ENCODE peak calls at places on chromosomes 5 and 9, in four cellular contexts. V is K562, D is GM12878, N is SK-N-SH. J is an unnamed sample.

GRCh38 chr9:69622664-69623063 is 49.5 kb downstream of the APBA1 start:
- DNase-seq in N (no peak), V (no peak), D (no peak), J (no peak)

GRCh38 chr5:53425598-53426516 is 54.6 kb upstream of the FST start:
- DNase-seq in D (no peak), V (peak), N (peak), J (peak)

GRCh38 chr5:143920772-143921171 is 108.8 kb downstream of the HMHB1 start:
- DNase-seq in D (no peak), N (no peak), V (no peak), J (no peak)

GRCh38 chr5:79263290-79263689 is 27.4 kb downstream of the JMY start:
- DNase-seq in N (no peak), V (no peak), D (peak), J (no peak)

GRCh38 chr9:79193001-79193400 is 378.8 kb upstream of the TLE4 start:
- DNase-seq in N (no peak), D (no peak), V (no peak), J (no peak)

GRCh38 chr5:65262094-65262493 is 219.6 kb downstream of the ADAMTS6 start:
- DNase-seq in D (no peak), N (peak), V (peak), J (no peak)

GRCh38 chr9:76835571-76836283 is 70.2 kb downstream of the PRUNE2 start:
- DNase-seq in N (no peak), V (no peak), D (no peak), J (no peak)

GRCh38 chr5:138645778-138646575 is 70.8 kb upstream of the HSPA9 start:
- DNase-seq in V (no peak), N (no peak), D (no peak), J (no peak)

GRCh38 chr5:71874521-71874920 is 155.4 kb downstream of the CARTPT start:
- DNase-seq in N (no peak), D (no peak), V (no peak), J (no peak)

GRCh38 chr5:78005021-78005785 is 229.1 kb upstream of the TBCA start:
- DNase-seq in N (no peak), V (no peak), D (no peak), J (peak)

GRCh38 chr9:110769667-110770066 is 101.1 kb downstream of the MUSK start:
- DNase-seq in V (no peak), N (no peak), D (no peak), J (no peak)

GRCh38 chr5:76492819-76493189 is 89.7 kb downstream of the IQGAP2 start:
- DNase-seq in V (no peak), N (no peak), D (no peak), J (no peak)

GRCh38 chr9:133485531-133486260 is 6.8 kb upstream of the SLC2A6 start:
- DNase-seq in V (no peak), D (no peak), N (no peak), J (no peak)

GRCh38 chr9:125906144-125906543 is 159.0 kb downstream of the PBX3 start:
- DNase-seq in V (no peak), N (no peak), D (no peak), J (no peak)

GRCh38 chr5:141850786-141851185 is 27.4 kb downstream of the PCDH1 start:
- DNase-seq in V (peak), N (peak), D (no peak), J (no peak)

GRCh38 chr9:76027426-76027825 is 137.0 kb downstream of the PCSK5 start:
- DNase-seq in D (no peak), V (no peak), N (no peak), J (no peak)

GRCh38 chr5:52743970-52744369 is 43.7 kb upstream of the ITGA1 start:
- DNase-seq in D (no peak), V (no peak), N (no peak), J (no peak)

GRCh38 chr9:36833954-36834353 is 200.1 kb downstream of the PAX5 start:
- DNase-seq in D (no peak), V (no peak), N (no peak), J (no peak)

GRCh38 chr5:80967500-80968181 is 7.5 kb downstream of the RASGRF2 start:
- DNase-seq in N (no peak), D (no peak), V (no peak), J (peak)

GRCh38 chr9:38003230-38003629 is 65.8 kb downstream of the SHB start:
- DNase-seq in V (no peak), D (no peak), N (no peak), J (no peak)

GRCh38 chr5:74233571-74233970 is 407.0 kb downstream of the ENC1 start:
- DNase-seq in N (no peak), V (no peak), D (no peak), J (no peak)

GRCh38 chr5:95620870-95621838 is 1.3 kb downstream of the GPR150 start:
- DNase-seq in V (no peak), N (peak), D (no peak), J (no peak)

GRCh38 chr9:96553070-96553469 is 66.6 kb downstream of the CDC14B start:
- DNase-seq in D (no peak), N (no peak), V (no peak), J (no peak)

GRCh38 chr5:56479701-56480304 is 246.7 kb upstream of the ANKRD55 start:
- DNase-seq in N (peak), D (peak), V (no peak), J (no peak)

GRCh38 chr5:111502976-111503375 is 9.4 kb downstream of the STARD4 start:
- DNase-seq in D (no peak), N (no peak), V (no peak), J (no peak)

DNA sequence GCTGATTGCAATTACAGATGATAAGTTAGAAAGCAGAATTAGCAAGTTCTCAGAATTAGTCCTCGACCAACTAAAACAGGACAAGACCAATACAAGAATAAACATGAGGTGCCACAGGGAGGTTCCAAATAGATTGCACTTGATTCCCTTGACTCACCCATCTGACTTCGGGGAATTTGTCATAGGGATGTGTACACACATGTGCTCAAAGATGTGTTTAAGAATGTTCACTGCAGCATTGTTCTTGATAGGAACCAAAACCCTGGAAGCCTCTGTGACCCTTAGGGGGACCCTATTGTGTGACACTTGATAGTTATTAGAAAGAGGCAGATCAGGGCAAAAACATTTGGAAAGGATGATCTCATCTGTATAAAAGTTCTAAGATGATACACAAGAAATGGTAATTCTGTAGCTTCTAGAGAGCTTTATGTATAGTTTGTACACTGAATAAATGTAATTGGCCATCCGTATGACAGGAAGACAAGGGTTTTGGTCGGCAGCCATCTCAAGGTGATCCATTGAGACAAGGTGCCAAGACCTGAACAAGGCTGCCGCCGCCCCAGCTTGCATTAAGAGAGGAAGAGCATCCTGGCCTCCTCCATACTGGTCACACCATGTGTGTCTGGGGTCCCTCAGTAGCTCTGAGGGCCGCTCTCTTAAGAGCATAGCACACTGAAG is 48.2 kb upstream of the GARNL3 start:
- DNase-seq in V (no peak), D (no peak), N (no peak), J (no peak)
- TF ChIP-seq NFIC in V (no peak), D (no peak), N (no peak), J (no peak)

GRCh38 chr9:87850405-87850804 is 32.3 kb upstream of the SPATA31E1 start:
- DNase-seq in V (no peak), N (no peak), D (no peak), J (no peak)
- TF ChIP-seq NFIC in V (no peak), N (no peak), D (no peak), J (no peak)

GRCh38 chr5:10528827-10529226 is 35.0 kb upstream of the ANKRD33B start:
- DNase-seq in D (no peak), N (no peak), V (no peak), J (no peak)

GRCh38 chr5:10525124-10525495 is 38.8 kb upstream of the ANKRD33B start:
- DNase-seq in D (no peak), V (no peak), N (no peak), J (no peak)

GRCh38 chr5:10524376-10525123 is 39.3 kb upstream of the ANKRD33B start:
- DNase-seq in D (no peak), V (no peak), N (peak), J (no peak)

GRCh38 chr5:10528056-10528816 is 35.6 kb upstream of the ANKRD33B start:
- DNase-seq in N (peak), D (no peak), V (no peak), J (no peak)

DNA sequence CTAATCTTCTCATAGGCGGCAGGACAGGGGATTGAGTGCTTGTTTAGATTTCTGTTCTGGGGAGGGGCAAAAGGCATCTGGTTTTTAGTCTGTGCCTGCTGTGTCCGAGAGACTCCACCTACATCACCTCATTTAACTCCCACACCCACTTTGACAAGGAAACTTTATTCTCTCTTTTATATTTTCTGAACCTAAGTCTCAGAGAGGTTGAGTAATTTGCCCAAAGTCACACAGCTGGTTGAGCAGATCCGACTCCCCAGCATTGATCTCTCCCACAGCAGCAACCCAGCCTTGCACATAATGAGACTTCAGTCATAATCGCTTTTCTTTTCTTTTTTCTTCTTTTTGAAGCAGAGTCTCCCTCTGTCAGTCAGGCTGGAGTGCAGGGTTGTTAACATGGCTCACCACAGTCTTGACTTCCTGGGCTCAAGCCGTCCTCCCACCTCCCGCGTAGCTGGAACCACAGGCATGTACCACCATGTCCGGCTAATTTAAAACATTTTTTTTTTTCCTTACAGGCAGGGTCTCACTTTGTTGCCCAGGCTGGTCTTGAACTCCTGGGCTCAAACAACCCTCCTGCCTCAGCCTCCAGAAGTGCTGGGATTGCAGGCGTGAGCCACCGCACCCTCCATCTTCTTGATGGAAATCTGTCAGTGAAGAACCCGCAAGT is 36.5 kb upstream of the ANKRD33B start:
- DNase-seq in N (no peak), V (no peak), D (no peak), J (no peak)
- TF ChIP-seq NFIC in N (no peak), V (no peak), D (no peak), J (no peak)

GRCh38 chr9:93261735-93262523 is 78.0 kb downstream of the WNK2 start:
- DNase-seq in V (no peak), D (no peak), N (peak), J (no peak)

GRCh38 chr9:93259490-93260289 is 75.8 kb downstream of the WNK2 start:
- DNase-seq in N (peak), D (no peak), V (no peak), J (no peak)

GRCh38 chr9:93260290-93261066 is 76.5 kb downstream of the WNK2 start:
- DNase-seq in N (peak), V (no peak), D (no peak), J (no peak)

GRCh38 chr9:93262537-93263310 is 78.8 kb downstream of the WNK2 start:
- DNase-seq in N (peak), V (no peak), D (no peak), J (no peak)

DNA sequence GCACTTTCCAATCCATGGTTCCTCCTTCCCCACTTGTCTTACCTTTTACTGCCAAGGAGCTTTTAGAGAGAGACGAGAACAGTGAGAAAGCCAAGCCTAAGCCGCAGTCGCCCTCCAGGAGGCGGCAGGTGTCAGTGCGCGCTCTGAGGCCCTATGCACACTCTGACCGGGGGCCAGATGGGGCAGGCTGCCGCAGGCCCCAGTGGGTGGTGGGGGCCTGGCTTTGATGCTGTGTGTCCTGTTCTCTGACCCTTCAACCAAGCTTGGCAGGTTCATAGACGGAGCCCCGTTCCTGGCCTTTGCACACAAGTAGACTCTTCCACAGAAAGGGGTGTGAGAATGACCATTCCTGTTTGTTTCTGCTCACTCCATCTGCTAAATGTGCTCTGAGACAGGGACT is 77.3 kb downstream of the WNK2 start:
- DNase-seq in V (no peak), D (no peak), N (peak), J (no peak)
- TF ChIP-seq NFIC in V (no peak), D (no peak), N (no peak), J (no peak)

GRCh38 chr9:22790329-22790728 is 343.7 kb downstream of the DMRTA1 start:
- DNase-seq in V (no peak), N (no peak), D (no peak), J (no peak)
- TF ChIP-seq NFIC in V (no peak), N (no peak), D (no peak), J (no peak)

GRCh38 chr5:43409809-43410271 is 2.4 kb downstream of the CCL28 start:
- DNase-seq in N (no peak), D (no peak), V (no peak), J (no peak)

GRCh38 chr5:43411489-43411888 is 702 bp downstream of the CCL28 start:
- DNase-seq in D (no peak), V (no peak), N (no peak), J (no peak)

GRCh38 chr5:43413966-43414365 is 1.8 kb upstream of the CCL28 start:
- DNase-seq in N (no peak), V (no peak), D (no peak), J (no peak)

GRCh38 chr5:43410414-43410813 is 1.8 kb downstream of the CCL28 start:
- DNase-seq in D (no peak), V (no peak), N (no peak), J (no peak)

GRCh38 chr5:43412151-43412550 is at the start of gene CCL28:
- DNase-seq in N (no peak), V (no peak), D (no peak), J (no peak)
- TF ChIP-seq NFIC in N (no peak), V (no peak), D (no peak), J (no peak)

GRCh38 chr9:90905822-90906221 is 104.2 kb downstream of the SYK start:
- DNase-seq in D (no peak), N (no peak), V (no peak), J (no peak)

GRCh38 chr9:90901933-90902332 is 100.3 kb downstream of the SYK start:
- DNase-seq in D (no peak), V (no peak), N (no peak), J (no peak)

GRCh38 chr9:90906316-90907055 is 104.9 kb downstream of the SYK start:
- DNase-seq in V (no peak), D (no peak), N (no peak), J (no peak)

GRCh38 chr9:90905079-90905478 is 103.5 kb downstream of the SYK start:
- DNase-seq in N (no peak), V (no peak), D (no peak), J (no peak)

GRCh38 chr9:90903731-90904422 is 102.3 kb downstream of the SYK start:
- DNase-seq in D (no peak), V (no peak), N (no peak), J (no peak)
- TF ChIP-seq NFIC in D (no peak), V (no peak), N (no peak), J (no peak)

DNA sequence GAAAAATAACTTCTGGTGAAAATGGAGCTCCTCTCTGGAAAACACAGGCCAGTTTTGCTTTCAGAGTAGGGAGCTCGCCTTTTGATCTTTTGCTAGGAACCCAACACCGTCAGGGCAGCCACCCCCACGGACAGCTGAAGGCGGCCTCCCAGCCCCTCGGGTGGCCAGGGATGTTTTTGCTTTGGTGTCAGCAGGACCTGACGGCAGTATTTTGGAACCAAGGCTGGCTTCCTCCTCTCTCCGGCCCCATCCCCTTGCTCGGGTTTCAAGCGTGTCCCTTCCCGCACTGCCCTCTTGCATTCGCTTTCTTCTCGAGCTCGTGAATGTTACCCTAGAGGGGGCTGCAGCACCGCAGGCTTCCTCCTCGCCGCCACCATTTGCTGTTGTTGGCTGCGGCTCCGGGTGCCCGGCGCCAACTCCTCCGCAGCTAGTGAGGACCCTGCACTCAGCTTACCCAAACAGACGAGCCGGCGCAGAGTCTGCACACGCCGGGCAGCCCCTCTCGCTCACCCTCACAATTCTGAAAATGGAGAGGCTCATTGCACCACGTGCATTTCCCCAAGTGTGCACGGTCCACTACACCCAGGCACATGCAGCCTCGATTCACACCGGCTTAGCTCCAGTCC is 35.5 kb upstream of the ADAMTSL1 start:
- DNase-seq in D (no peak), N (peak), V (no peak), J (no peak)
- TF ChIP-seq NFIC in D (no peak), N (no peak), V (no peak), J (no peak)

DNA sequence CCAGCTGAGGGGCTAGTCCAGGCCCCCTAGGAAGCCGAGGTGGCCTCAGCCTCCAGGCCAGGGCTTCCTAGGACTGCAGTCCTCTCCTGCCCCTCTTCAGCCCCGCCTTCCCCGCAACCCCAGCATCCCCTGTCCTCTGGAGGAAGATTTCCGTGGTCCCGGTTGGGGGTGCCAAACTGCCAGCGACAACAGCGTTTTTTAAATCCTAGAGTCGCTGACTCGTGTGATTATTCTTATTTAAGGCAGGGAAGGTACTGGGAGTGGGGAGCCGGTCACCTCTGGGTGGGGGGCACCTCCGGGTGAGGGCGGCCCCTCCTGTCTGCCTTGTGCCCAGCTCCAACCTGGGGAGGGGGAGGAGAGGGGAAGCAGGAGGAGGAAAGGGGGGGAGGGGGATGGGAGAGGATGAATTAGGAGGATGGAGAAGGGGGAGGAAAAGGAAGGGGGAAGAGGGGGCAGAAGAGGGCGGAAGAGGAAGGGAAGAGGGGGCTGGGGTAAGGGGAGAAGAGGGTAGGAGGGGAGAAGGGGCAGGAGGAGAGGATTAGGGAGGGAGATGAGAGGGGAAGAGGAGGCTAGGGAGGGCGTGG is 173.1 kb upstream of the IER5L start:
- DNase-seq in V (no peak), D (no peak), N (peak), J (no peak)
- TF ChIP-seq NFIC in V (no peak), D (no peak), N (no peak), J (no peak)

GRCh38 chr9:129283705-129284606 is 105.9 kb upstream of the IER5L start:
- DNase-seq in D (no peak), N (no peak), V (no peak), J (no peak)
- TF ChIP-seq NFIC in D (no peak), N (no peak), V (no peak), J (no peak)

J was measured in HepG2.